ENCODE peak calls at places on chromosomes 7 and 10, in nine cellular contexts. F is PC-9, J is PC-3, T is GM23248, Y is HCT116, N is SK-N-SH, B is OCI-LY7, A is hepatocyte, P is GM23338. R is an unnamed sample.

GRCh38 chr7:72092769-72093168 is 319.4 kb downstream of the CALN1 start:
- DNase-seq in F (no peak), J (no peak), T (no peak), Y (no peak), N (no peak), B (no peak), A (no peak), P (no peak), R (no peak)

GRCh38 chr7:24042028-24042427 is 242.0 kb upstream of the NPY start:
- DNase-seq in F (no peak), J (no peak), T (no peak), Y (no peak), N (no peak), B (no peak), A (no peak), P (no peak), R (no peak)

GRCh38 chr7:32479574-32480200 is 10.5 kb downstream of the LSM5 start:
- DNase-seq in F (peak; percentile 44), J (peak; percentile 68), T (peak; percentile 71), Y (peak; percentile 49), N (peak; percentile 66), B (peak; percentile 57), A (peak; percentile 63), P (peak; percentile 75), R (peak; percentile 41)

GRCh38 chr10:125845617-125846016 is 22.3 kb downstream of the BCCIP start:
- DNase-seq in F (no peak), J (no peak), T (no peak), Y (no peak), N (no peak), B (no peak), A (no peak), P (no peak), R (no peak)

GRCh38 chr10:4765428-4765827 is 60.6 kb upstream of the AKR1E2 start:
- DNase-seq in F (no peak), J (peak; percentile 21), T (peak; percentile 62), Y (no peak), N (no peak), B (no peak), A (no peak), P (no peak), R (no peak)

GRCh38 chr7:27453702-27454405 is 208.8 kb downstream of the HIBADH start:
- DNase-seq in F (no peak), J (no peak), T (peak; percentile 73), Y (no peak), N (peak; percentile 77), B (no peak), A (peak; percentile 29), P (no peak), R (no peak)

GRCh38 chr7:94530114-94530513 is 20.5 kb downstream of the CASD1 start:
- DNase-seq in F (no peak), J (no peak), T (no peak), Y (no peak), N (no peak), B (no peak), A (no peak), P (no peak), R (no peak)

GRCh38 chr7:20330176-20330796 is 414 bp upstream of the ITGB8 start:
- DNase-seq in F (peak; percentile 86), J (peak; percentile 79), T (peak; percentile 99), Y (no peak), N (peak; percentile 73), B (no peak), A (peak; percentile 95), P (peak; percentile 81), R (peak; percentile 76)

GRCh38 chr7:112707655-112708054 is 82.5 kb downstream of the TMEM168 start:
- DNase-seq in F (no peak), J (no peak), T (no peak), Y (no peak), N (peak; percentile 38), B (no peak), A (no peak), P (no peak), R (peak; percentile 7)

GRCh38 chr7:36692444-36692843 is 31.9 kb downstream of the AOAH start:
- DNase-seq in F (no peak), J (no peak), T (no peak), Y (no peak), N (no peak), B (no peak), A (no peak), P (no peak), R (no peak)

GRCh38 chr7:1081931-1082401 is 5.9 kb upstream of the GPER1 start:
- DNase-seq in F (no peak), J (no peak), T (no peak), Y (no peak), N (peak; percentile 90), B (no peak), A (no peak), P (no peak), R (no peak)

GRCh38 chr10:58967551-58968418 is 208.7 kb upstream of the PHYHIPL start:
- DNase-seq in F (peak; percentile 58), J (no peak), T (no peak), Y (no peak), N (peak; percentile 58), B (no peak), A (peak; percentile 86), P (peak; percentile 89), R (no peak)

GRCh38 chr7:91248996-91249395 is 15.2 kb upstream of the FZD1 start:
- DNase-seq in F (no peak), J (no peak), T (no peak), Y (no peak), N (peak; percentile 22), B (no peak), A (no peak), P (peak; percentile 17), R (no peak)

DNA sequence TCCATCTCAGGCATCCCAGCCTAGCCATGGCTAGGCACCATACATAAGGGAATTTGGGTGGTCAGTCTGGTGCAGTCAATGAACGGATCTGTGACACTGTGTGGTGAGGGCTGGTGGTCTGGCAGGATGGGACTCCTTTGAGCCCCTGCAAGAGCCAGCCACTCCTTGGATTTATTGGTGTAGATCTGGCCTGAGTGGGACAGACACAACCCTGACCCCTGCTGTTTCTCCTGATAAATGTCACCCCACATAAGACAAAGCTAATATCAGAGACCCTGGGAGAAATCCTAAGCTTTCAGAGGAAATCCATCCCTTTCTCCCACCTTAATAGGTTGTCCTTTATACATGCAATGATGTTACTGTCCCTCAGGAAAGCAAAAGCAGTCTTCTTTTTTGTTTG is 2.3 kb downstream of the FBXO24 start:
- DNase-seq in F (no peak), J (peak; percentile 36), T (peak; percentile 49), Y (no peak), N (peak; percentile 72), B (peak; percentile 57), A (peak; percentile 23), P (no peak), R (no peak)
- H3K9me2 ChIP-seq in F (no peaks in the 10 kb centered on the region), J (no peaks in the 10 kb centered on the region), T (no peaks in the 10 kb centered on the region), Y (no peaks in the 10 kb centered on the region), N (no peaks in the 10 kb centered on the region), B (no peaks in the 10 kb centered on the region), A (no peaks in the 10 kb centered on the region), P (no peaks in the 10 kb centered on the region), R (no peaks in the 10 kb centered on the region)

GRCh38 chr10:108392286-108392685 is 1227.8 kb upstream of the SORCS1 start:
- DNase-seq in F (no peak), J (peak; percentile 65), T (peak; percentile 82), Y (no peak), N (no peak), B (no peak), A (no peak), P (no peak), R (no peak)
- H3K9me2 ChIP-seq in F (no peaks in the 10 kb centered on the region), J (no peaks in the 10 kb centered on the region), T (no peaks in the 10 kb centered on the region), Y (no peaks in the 10 kb centered on the region), N (no peaks in the 10 kb centered on the region), B (no peaks in the 10 kb centered on the region), A (no peaks in the 10 kb centered on the region), P (no peaks in the 10 kb centered on the region), R (no peaks in the 10 kb centered on the region)

DNA sequence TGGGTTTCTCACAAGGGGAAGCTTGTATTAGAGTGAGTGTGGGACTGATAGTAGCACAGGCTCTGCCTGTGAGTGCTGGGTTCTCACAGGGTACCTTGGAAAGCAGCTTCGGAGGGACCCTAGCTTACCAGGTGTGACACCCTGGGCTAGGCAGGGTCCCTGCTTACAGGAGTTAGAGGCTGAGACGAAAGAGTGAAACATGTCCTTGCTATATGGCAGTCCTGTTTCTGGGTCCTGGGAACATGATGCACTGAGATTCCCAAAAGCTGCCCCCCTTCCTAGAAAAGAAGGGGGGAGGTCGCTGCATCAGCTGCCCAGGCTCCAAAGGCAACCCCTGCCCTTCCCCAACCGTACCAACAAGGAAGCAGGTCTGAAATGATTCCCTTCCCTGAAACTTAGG is 6.3 kb upstream of the ARHGAP22 start:
- DNase-seq in F (no peak), J (no peak), T (no peak), Y (no peak), N (no peak), B (no peak), A (no peak), P (no peak), R (no peak)
- H3K9me2 ChIP-seq in F (no peaks in the 10 kb centered on the region), J (no peaks in the 10 kb centered on the region), T (no peaks in the 10 kb centered on the region), Y (no peaks in the 10 kb centered on the region), N (no peaks in the 10 kb centered on the region), B (no peaks in the 10 kb centered on the region), A (no peaks in the 10 kb centered on the region), P (peaks cover 6% of the 10 kb centered on the region), R (no peaks in the 10 kb centered on the region)

DNA sequence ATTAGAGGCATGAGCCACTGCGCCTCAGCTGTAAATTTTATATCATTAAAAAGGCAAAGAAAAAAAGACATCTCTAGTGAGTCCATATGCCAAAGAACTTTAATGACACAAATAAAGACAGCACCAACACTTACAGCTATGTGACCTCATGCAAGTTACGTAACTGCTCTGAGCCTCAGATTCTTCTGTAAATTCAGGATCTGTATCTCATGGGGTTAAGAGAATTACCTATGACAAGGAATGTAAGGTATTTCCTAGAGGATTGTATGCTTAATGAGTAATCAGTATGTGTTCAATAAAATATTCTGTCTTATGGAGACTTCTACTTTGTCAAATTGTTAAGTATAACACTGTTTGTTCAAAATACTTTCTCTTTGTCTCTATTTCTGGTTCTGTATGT is 274.0 kb upstream of the GLI3 start:
- DNase-seq in F (no peak), J (peak; percentile 84), T (peak; percentile 57), Y (no peak), N (no peak), B (no peak), A (no peak), P (peak; percentile 2), R (no peak)
- H3K9me2 ChIP-seq in F (no peaks in the 10 kb centered on the region), J (no peaks in the 10 kb centered on the region), T (no peaks in the 10 kb centered on the region), Y (no peaks in the 10 kb centered on the region), N (no peaks in the 10 kb centered on the region), B (no peaks in the 10 kb centered on the region), A (no peaks in the 10 kb centered on the region), P (peaks cover 8% of the 10 kb centered on the region), R (no peaks in the 10 kb centered on the region)

GRCh38 chr10:49255883-49256282 is 43.1 kb upstream of the C10orf71 start:
- DNase-seq in F (no peak), J (no peak), T (no peak), Y (no peak), N (no peak), B (no peak), A (no peak), P (no peak), R (no peak)
- H3K9me2 ChIP-seq in F (no peaks in the 10 kb centered on the region), J (no peaks in the 10 kb centered on the region), T (no peaks in the 10 kb centered on the region), Y (no peaks in the 10 kb centered on the region), N (no peaks in the 10 kb centered on the region), B (no peaks in the 10 kb centered on the region), A (no peaks in the 10 kb centered on the region), P (no peaks in the 10 kb centered on the region), R (no peaks in the 10 kb centered on the region)

GRCh38 chr7:136114966-136115762 is 138.0 kb upstream of the MTPN start:
- DNase-seq in F (no peak), J (peak; percentile 72), T (peak; percentile 62), Y (peak; percentile 13), N (peak; percentile 60), B (peak; percentile 74), A (peak; percentile 61), P (peak; percentile 86), R (peak; percentile 75)
- H3K9me2 ChIP-seq in F (no peaks in the 10 kb centered on the region), J (no peaks in the 10 kb centered on the region), T (no peaks in the 10 kb centered on the region), Y (no peaks in the 10 kb centered on the region), N (no peaks in the 10 kb centered on the region), B (no peaks in the 10 kb centered on the region), A (no peaks in the 10 kb centered on the region), P (no peaks in the 10 kb centered on the region), R (no peaks in the 10 kb centered on the region)